ENCODE peak calls at places on chromosome 21, in five cellular contexts. C, K, Y, V and Q are unnamed samples.

GRCh38 chr21:14306143-14306907 is 76.6 kb downstream of the HSPA13 start:
- DNase-seq in C (no peak), K (no peak), Y (no peak), V (no peak), Q (no peak)

GRCh38 chr21:38751379-38752050 is 54.2 kb upstream of the ETS2 start:
- DNase-seq in C (no peak), K (no peak), Y (no peak), V (no peak), Q (no peak)

GRCh38 chr21:38986460-38987395 is 181.0 kb downstream of the ETS2 start:
- DNase-seq in C (no peak), K (no peak), Y (peak; percentile 30), V (no peak), Q (no peak)

GRCh38 chr21:43899307-43900077 is 34.5 kb downstream of the AGPAT3 start:
- DNase-seq in C (no peak), K (no peak), Y (no peak), V (no peak), Q (no peak)

GRCh38 chr21:34690041-34690792 is 21.4 kb downstream of the CLIC6 start:
- DNase-seq in C (no peak), K (no peak), Y (no peak), V (no peak), Q (no peak)

GRCh38 chr21:34674467-34674866 is 5.7 kb downstream of the CLIC6 start:
- DNase-seq in C (no peak), K (no peak), Y (no peak), V (no peak), Q (no peak)

GRCh38 chr21:15247613-15248012 is 182.8 kb upstream of the NRIP1 start:
- DNase-seq in C (no peak), K (no peak), Y (no peak), V (no peak), Q (no peak)

GRCh38 chr21:43274022-43274945 is 105.5 kb downstream of the CRYAA start:
- DNase-seq in C (no peak), K (no peak), Y (no peak), V (no peak), Q (no peak)

GRCh38 chr21:21232320-21232719 is 234.1 kb downstream of the NCAM2 start:
- DNase-seq in C (no peak), K (peak; percentile 32), Y (no peak), V (no peak), Q (no peak)

GRCh38 chr21:27047331-27048314 is 80.7 kb upstream of the ADAMTS5 start:
- DNase-seq in C (no peak), K (no peak), Y (no peak), V (no peak), Q (peak; percentile 28)

GRCh38 chr21:26965091-26965566 is 1.8 kb downstream of the ADAMTS5 start:
- DNase-seq in C (no peak), K (no peak), Y (no peak), V (no peak), Q (no peak)

GRCh38 chr21:38766987-38767722 is 38.6 kb upstream of the ETS2 start:
- DNase-seq in C (no peak), K (no peak), Y (peak; percentile 20), V (peak; percentile 96), Q (no peak)

GRCh38 chr21:14403681-14404318 is 20.9 kb upstream of the HSPA13 start:
- DNase-seq in C (no peak), K (no peak), Y (peak; percentile 19), V (peak; percentile 9), Q (peak; percentile 42)

GRCh38 chr21:27536319-27536718 is 569.4 kb upstream of the ADAMTS5 start:
- DNase-seq in C (no peak), K (no peak), Y (no peak), V (no peak), Q (no peak)

GRCh38 chr21:34639882-34640788 is 25.2 kb upstream of the RCAN1 start:
- DNase-seq in C (no peak), K (no peak), Y (no peak), V (peak; percentile 66), Q (no peak)

GRCh38 chr21:34642211-34643075 is 26.4 kb upstream of the CLIC6 start:
- DNase-seq in C (no peak), K (no peak), Y (no peak), V (peak; percentile 87), Q (no peak)

DNA sequence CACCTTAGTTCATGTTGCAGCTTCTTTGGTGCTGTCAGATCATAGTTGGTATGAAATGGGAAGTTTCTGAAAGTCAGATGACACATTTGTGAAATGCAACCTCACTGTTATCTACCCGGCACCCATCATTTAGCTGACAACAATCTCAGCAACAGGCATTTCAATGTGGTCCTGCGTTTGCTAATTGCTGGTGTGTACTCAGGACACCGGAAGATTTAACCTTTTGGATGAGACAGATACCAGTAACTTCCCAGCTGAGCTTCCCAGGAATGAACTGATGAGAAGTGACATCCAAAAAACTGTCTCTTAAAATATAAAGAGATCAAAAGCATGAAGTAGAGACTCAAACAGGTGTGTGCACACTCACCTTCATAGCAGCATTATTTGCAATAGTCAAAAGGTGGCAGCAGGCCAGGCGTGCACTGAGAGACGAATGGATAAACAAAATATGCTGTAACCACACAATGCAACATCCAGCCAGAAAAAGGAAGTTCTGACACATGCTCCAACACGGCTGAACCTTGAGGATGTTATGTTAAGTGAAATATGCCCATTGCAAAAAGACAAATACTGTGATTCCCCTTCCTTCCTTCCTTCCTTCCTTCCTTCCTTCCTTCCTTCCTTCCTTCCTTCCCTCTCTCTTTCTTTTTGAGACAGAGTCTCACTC is 7.9 kb upstream of the CLDN14 start:
- DNase-seq in C (no peak), K (no peak), Y (no peak), V (no peak), Q (no peak)
- TF ChIP-seq SUZ12 in C (no peak), K (no peak), Y (no peak), V (no peak), Q (no peak)

DNA sequence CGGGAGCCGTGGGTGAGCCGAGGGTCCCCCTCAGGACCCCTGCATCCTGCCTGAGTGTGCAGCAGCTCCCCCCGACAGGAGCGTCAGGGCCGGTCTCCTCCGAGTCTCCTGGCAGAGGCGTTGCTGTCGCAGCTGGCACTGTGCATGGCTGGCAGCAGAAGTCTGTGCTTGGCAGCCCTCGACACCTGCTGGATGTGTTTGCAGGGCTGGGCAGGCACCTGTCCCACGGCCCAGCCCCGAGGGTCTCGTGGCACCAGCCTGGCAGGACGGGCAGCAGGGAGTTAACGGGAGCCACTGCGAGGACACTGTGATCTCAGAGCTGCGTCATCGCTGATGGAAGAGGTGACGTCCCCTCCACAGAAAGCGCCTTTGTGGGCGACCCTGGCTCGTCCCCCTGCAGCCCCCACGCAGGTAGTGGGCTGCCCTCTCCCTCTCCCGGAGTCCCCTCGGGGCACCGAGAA is 15.1 kb downstream of the COL18A1 start:
- DNase-seq in C (no peak), K (no peak), Y (no peak), V (no peak), Q (no peak)
- TF ChIP-seq SUZ12 in C (no peak), K (no peak), Y (no peak), V (no peak), Q (no peak)

GRCh38 chr21:31556662-31557061 is 102.8 kb upstream of the SOD1 start:
- DNase-seq in C (no peak), K (no peak), Y (no peak), V (no peak), Q (no peak)

GRCh38 chr21:31557956-31558838 is 101.3 kb upstream of the SOD1 start:
- DNase-seq in C (no peak), K (no peak), Y (no peak), V (no peak), Q (peak; percentile 60)

GRCh38 chr21:31558839-31559367 is 100.6 kb upstream of the SOD1 start:
- DNase-seq in C (peak; percentile 92), K (peak; percentile 99), Y (no peak), V (peak; percentile 54), Q (peak; percentile 96)

GRCh38 chr21:31555741-31556191 is 103.7 kb upstream of the SOD1 start:
- DNase-seq in C (peak; percentile 57), K (peak; percentile 75), Y (no peak), V (no peak), Q (no peak)

GRCh38 chr21:31557421-31557955 is 102.0 kb upstream of the SOD1 start:
- DNase-seq in C (no peak), K (no peak), Y (no peak), V (no peak), Q (no peak)
- TF ChIP-seq SUZ12 in C (no peak), K (no peak), Y (no peak), V (no peak), Q (no peak)

GRCh38 chr21:41783476-41784150 is 16.8 kb upstream of the RIPK4 start:
- DNase-seq in C (no peak), K (no peak), Y (no peak), V (no peak), Q (no peak)
- TF ChIP-seq SUZ12 in C (no peak), K (no peak), Y (no peak), V (no peak), Q (no peak)